ENCODE peak calls at places on chromosomes 16 and 17, in nine cellular contexts. S is AG09309, G is tibial nerve, E is tibial artery, M is astrocyte of the spinal cord, Z is ovary, P is cardiac fibroblast, F is GM06990, I is A673. O is an unnamed sample.

GRCh38 chr17:67265620-67266019 is 20.6 kb upstream of the HELZ start:
- DNase-seq in G (no peak), E (peak), P (no peak), M (no peak), S (no peak), Z (no peak), I (no peak), F (no peak), O (no peak)

GRCh38 chr17:39607057-39607850 is 466 bp downstream of the NEUROD2 start:
- DNase-seq in S (no peak), F (no peak), M (no peak), P (no peak), G (no peak), I (no peak), Z (no peak), E (no peak), O (no peak)

GRCh38 chr16:1003551-1004347 is 22.2 kb downstream of the SOX8 start:
- DNase-seq in P (no peak), G (no peak), E (no peak), Z (no peak), F (no peak), I (no peak), M (peak), S (no peak), O (no peak)

GRCh38 chr16:59733321-59733720 is 999.2 kb upstream of the GOT2 start:
- DNase-seq in I (no peak), F (no peak), M (no peak), Z (no peak), G (no peak), E (no peak), P (no peak), S (no peak), O (no peak)

GRCh38 chr16:19885456-19886060 is 910 bp upstream of the GPRC5B start:
- DNase-seq in E (no peak), F (peak), I (no peak), M (no peak), Z (peak), S (no peak), P (peak), G (peak), O (no peak)

GRCh38 chr16:54649846-54650245 is 280.8 kb upstream of the IRX5 start:
- DNase-seq in I (no peak), P (no peak), E (no peak), F (no peak), G (no peak), S (no peak), M (no peak), Z (no peak), O (no peak)

GRCh38 chr17:74393323-74393942 is 26.1 kb downstream of the GPR142 start:
- DNase-seq in I (no peak), M (no peak), P (peak), F (no peak), G (no peak), Z (no peak), E (no peak), S (no peak), O (no peak)

GRCh38 chr17:12549499-12549901 is 116.2 kb upstream of the MYOCD start:
- DNase-seq in G (no peak), P (peak), F (no peak), I (peak), S (no peak), E (no peak), M (peak), Z (no peak), O (peak)

GRCh38 chr17:10021239-10021638 is 116.2 kb upstream of the RCVRN start:
- DNase-seq in F (no peak), M (peak), G (peak), P (no peak), Z (no peak), E (no peak), S (no peak), I (no peak), O (peak)

GRCh38 chr16:30060354-30061194 is 5.0 kb upstream of the ALDOA start:
- DNase-seq in S (no peak), Z (no peak), M (no peak), G (no peak), I (no peak), E (no peak), F (no peak), P (no peak), O (no peak)

GRCh38 chr17:82107341-82107860 is 9.4 kb upstream of the FASN start:
- DNase-seq in Z (no peak), F (peak), S (no peak), P (no peak), E (peak), I (no peak), G (no peak), M (no peak), O (no peak)

GRCh38 chr17:73027130-73027741 is 65.3 kb downstream of the SLC39A11 start:
- DNase-seq in M (peak), Z (no peak), I (no peak), E (no peak), G (no peak), S (peak), F (no peak), P (peak), O (peak)

GRCh38 chr17:9805769-9806168 is 14.4 kb upstream of the DHRS7C start:
- DNase-seq in Z (no peak), G (no peak), M (no peak), P (no peak), F (no peak), S (no peak), I (no peak), E (no peak), O (no peak)

GRCh38 chr17:81219476-81220180 is 3.1 kb downstream of the CEP131 start:
- DNase-seq in Z (no peak), S (no peak), P (no peak), G (no peak), F (no peak), I (no peak), M (no peak), E (no peak), O (no peak)

GRCh38 chr16:58109330-58109729 is 19.9 kb downstream of the CFAP20 start:
- DNase-seq in F (no peak), S (no peak), M (no peak), P (no peak), Z (no peak), E (no peak), G (no peak), I (no peak), O (no peak)

GRCh38 chr17:37259030-37259735 is 116.6 kb upstream of the C17orf78 start:
- DNase-seq in P (no peak), I (no peak), F (no peak), E (no peak), S (no peak), G (no peak), M (peak), Z (no peak), O (peak)

GRCh38 chr16:85360323-85361277 is 248.3 kb upstream of the CIBAR2 start:
- DNase-seq in G (no peak), S (no peak), E (no peak), F (peak), M (no peak), P (no peak), I (no peak), Z (no peak), O (no peak)

GRCh38 chr17:76442341-76443338 is 10.3 kb downstream of the UBE2O start:
- DNase-seq in P (no peak), G (no peak), S (no peak), M (no peak), E (no peak), I (no peak), F (no peak), Z (no peak), O (no peak)

GRCh38 chr17:78883090-78883532 is 19.9 kb downstream of the CEP295NL start:
- DNase-seq in P (peak), Z (peak), F (no peak), G (peak), M (peak), S (peak), I (no peak), E (peak), O (peak)

GRCh38 chr17:7632492-7632894 is 2.6 kb downstream of the SHBG start:
- DNase-seq in P (peak), Z (no peak), S (no peak), E (no peak), I (peak), M (peak), G (no peak), F (no peak), O (peak)

GRCh38 chr17:82440377-82440981 is 10.1 kb downstream of the CYBC1 start:
- DNase-seq in G (no peak), M (no peak), F (no peak), Z (no peak), P (no peak), S (no peak), I (no peak), E (no peak), O (no peak)

GRCh38 chr16:78390070-78390469 is 290.6 kb downstream of the WWOX start:
- DNase-seq in G (peak), Z (no peak), M (no peak), S (no peak), I (no peak), F (no peak), P (no peak), E (no peak), O (no peak)

GRCh38 chr17:56598471-56598870 is 5.0 kb downstream of the NOG start:
- DNase-seq in I (no peak), M (peak), E (no peak), S (no peak), P (no peak), Z (no peak), G (no peak), F (no peak), O (peak)

GRCh38 chr17:81608082-81608481 is 28.8 kb downstream of the NPLOC4 start:
- DNase-seq in M (peak), E (no peak), P (no peak), G (no peak), S (no peak), Z (no peak), I (no peak), F (no peak), O (no peak)

GRCh38 chr17:47802341-47803022 is 19.1 kb downstream of the OSBPL7 start:
- DNase-seq in E (no peak), I (peak), Z (no peak), G (no peak), F (no peak), S (peak), M (peak), P (peak), O (peak)
- TF ChIP-seq CTCF in E (no peak), I (peak), Z (peak), G (no peak), F (peak), S (peak), M (peak), P (peak), O (peak)

GRCh38 chr16:3115011-3115410 is 2.6 kb downstream of the ZNF205 start:
- DNase-seq in M (no peak), E (no peak), S (no peak), P (no peak), Z (no peak), G (no peak), F (no peak), I (no peak), O (no peak)

GRCh38 chr16:3113765-3114479 is 1.5 kb downstream of the ZNF205 start:
- DNase-seq in P (no peak), G (no peak), F (no peak), E (no peak), M (no peak), Z (no peak), I (no peak), S (no peak), O (no peak)

GRCh38 chr16:3112058-3112880 is at the start of gene ZNF205:
- DNase-seq in S (peak), M (peak), I (peak), G (peak), P (peak), Z (peak), F (no peak), E (peak), O (peak)

GRCh38 chr16:3115561-3115960 is 3.2 kb downstream of the ZNF205 start:
- DNase-seq in P (no peak), Z (no peak), I (no peak), F (no peak), G (no peak), E (no peak), S (no peak), M (no peak), O (no peak)

GRCh38 chr16:3112881-3113574 is 642 bp downstream of the ZNF205 start:
- DNase-seq in G (no peak), S (no peak), F (no peak), I (no peak), M (no peak), P (peak), E (no peak), Z (peak), O (no peak)
- H3K4me3 ChIP-seq in G (peak), S (peak), F (peak), I (peak), M (peak), P (peak), E (peak), Z (peak), O (peak)

DNA sequence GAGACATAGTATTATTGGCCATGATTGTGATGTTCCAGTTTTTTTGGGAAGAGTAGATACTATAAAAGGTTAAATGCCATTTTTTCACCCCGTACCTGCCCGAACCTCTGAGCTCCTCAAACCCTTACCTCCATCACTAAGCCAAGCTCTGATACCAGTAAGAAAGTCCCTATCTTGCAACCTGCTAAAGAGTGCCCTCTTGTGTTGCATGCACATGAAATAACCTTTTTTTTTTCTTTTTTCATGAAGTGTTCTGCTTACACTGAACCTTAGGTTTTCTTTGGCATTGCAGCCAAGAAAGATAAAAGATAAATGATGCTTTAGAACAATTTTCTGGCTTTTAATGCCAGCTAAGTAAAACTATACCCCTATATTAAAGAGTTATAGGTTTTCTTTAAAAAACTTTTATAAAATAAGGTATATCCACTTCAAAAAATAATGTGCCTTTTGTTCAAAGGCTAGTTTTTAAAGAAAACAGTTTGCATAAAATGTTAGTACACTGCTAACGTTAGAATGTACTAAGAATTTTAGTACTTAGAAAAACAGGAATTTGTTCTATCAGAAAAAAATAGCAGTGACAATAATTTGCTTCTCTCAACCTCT is 295.3 kb upstream of the PMFBP1 start:
- DNase-seq in G (no peak), I (peak), P (peak), M (peak), Z (no peak), S (peak), E (no peak), F (no peak), O (peak)
- TF ChIP-seq CTCF in G (peak), I (peak), P (peak), M (peak), Z (no peak), S (peak), E (peak), F (peak), O (peak)

GRCh38 chr16:11553371-11553770 is 33.3 kb downstream of the LITAF start:
- DNase-seq in P (no peak), G (no peak), F (no peak), E (no peak), S (no peak), Z (no peak), I (no peak), M (no peak), O (no peak)
- H3K4me3 ChIP-seq in P (no peak), G (no peak), F (no peak), E (no peak), S (no peak), Z (no peak), I (no peak), M (no peak), O (no peak)

GRCh38 chr17:20009052-20009301 is 182 bp upstream of the SPECC1 start:
- DNase-seq in F (no peak), M (peak), Z (no peak), S (no peak), E (no peak), G (no peak), P (no peak), I (no peak), O (no peak)
- TF ChIP-seq CTCF in F (peak), M (no peak), Z (no peak), S (no peak), E (no peak), G (no peak), P (no peak), I (no peak), O (no peak)

O was measured in AG10803.